ENCODE peak calls at places on chromosomes 13 and 19, in six cellular contexts. J is H1, F is K562, C is HepG2, G is HCT116, P is GM12878. S is an unnamed sample.

GRCh38 chr13:37023871-37024270 is 23.3 kb downstream of the EXOSC8 start:
- DNase-seq in P (no peak), C (no peak), G (no peak), J (no peak), F (no peak), S (no peak)

GRCh38 chr19:19542507-19542906 is 4.4 kb downstream of the CILP2 start:
- DNase-seq in C (no peak), G (no peak), P (no peak), F (no peak), J (no peak), S (no peak)

GRCh38 chr13:96397807-96398206 is 307.9 kb downstream of the HS6ST3 start:
- DNase-seq in G (no peak), P (no peak), C (no peak), F (no peak), J (no peak), S (no peak)

GRCh38 chr19:7427944-7428343 is 60.9 kb downstream of the PEX11G start:
- DNase-seq in C (no peak), G (no peak), F (no peak), P (no peak), J (no peak), S (no peak)

GRCh38 chr13:99658266-99658991 is 157.2 kb downstream of the TM9SF2 start:
- DNase-seq in J (no peak), P (no peak), G (no peak), C (no peak), F (no peak), S (peak)

GRCh38 chr19:57171551-57172081 is 4.3 kb upstream of the DUXA start:
- DNase-seq in F (peak), G (no peak), P (no peak), C (peak), J (peak), S (no peak)

GRCh38 chr13:44191504-44192171 is 182.0 kb upstream of the SERP2 start:
- DNase-seq in P (no peak), J (no peak), C (peak), G (peak), F (peak), S (peak)

GRCh38 chr19:11064831-11065303 is 24.4 kb upstream of the LDLR start:
- DNase-seq in P (no peak), G (no peak), J (no peak), F (peak), C (no peak), S (no peak)

GRCh38 chr13:111382877-111383276 is 62.4 kb downstream of the TEX29 start:
- DNase-seq in P (no peak), G (no peak), J (no peak), F (no peak), C (no peak), S (no peak)

GRCh38 chr13:37369618-37370017 is 228.9 kb downstream of the POSTN start:
- DNase-seq in J (no peak), P (no peak), G (no peak), F (no peak), C (no peak), S (no peak)

GRCh38 chr19:12092065-12092867 is 27.7 kb downstream of the ZNF844 start:
- DNase-seq in G (no peak), F (peak), C (peak), P (peak), J (peak), S (peak)

GRCh38 chr19:4521170-4521887 is 3.0 kb upstream of the PLIN4 start:
- DNase-seq in F (no peak), C (peak), G (no peak), P (no peak), J (no peak), S (no peak)

GRCh38 chr13:21328201-21328600 is 130.9 kb downstream of the ZDHHC20 start:
- DNase-seq in P (no peak), F (no peak), C (no peak), J (peak), G (no peak), S (peak)

GRCh38 chr13:106373304-106373988 is 162.0 kb downstream of the EFNB2 start:
- DNase-seq in F (no peak), C (no peak), J (no peak), G (no peak), P (no peak), S (no peak)

GRCh38 chr19:39469036-39469435 is 11.6 kb upstream of the TIMM50 start:
- DNase-seq in C (no peak), P (no peak), J (no peak), F (no peak), G (no peak), S (no peak)

GRCh38 chr13:46551410-46552301 is 1.3 kb upstream of the LRCH1 start:
- DNase-seq in J (no peak), P (no peak), C (peak), F (peak), G (peak), S (peak)

GRCh38 chr13:99190147-99190985 is 10.3 kb upstream of the UBAC2 start:
- DNase-seq in C (no peak), J (no peak), P (no peak), F (no peak), G (no peak), S (no peak)

GRCh38 chr19:37218592-37218935 is 550 bp downstream of the ZNF383 start:
- DNase-seq in G (no peak), P (peak), F (no peak), J (no peak), C (no peak), S (no peak)

GRCh38 chr13:75079226-75079625 is 402.7 kb downstream of the TBC1D4 start:
- DNase-seq in C (no peak), G (no peak), P (no peak), F (no peak), J (no peak), S (no peak)

GRCh38 chr19:4523306-4524110 is 5.2 kb upstream of the PLIN4 start:
- DNase-seq in P (no peak), C (peak), G (peak), J (no peak), F (peak), S (peak)

GRCh38 chr13:99119686-99120085 is 81.0 kb upstream of the UBAC2 start:
- DNase-seq in G (no peak), P (no peak), J (no peak), C (no peak), F (no peak), S (no peak)

GRCh38 chr19:55379161-55379560 is 2.5 kb downstream of the TMEM190 start:
- DNase-seq in G (no peak), P (no peak), J (no peak), F (no peak), C (no peak), S (no peak)

GRCh38 chr19:57888494-57889231 is at the start of gene ZNF814:
- DNase-seq in G (no peak), P (peak), C (no peak), J (peak), F (no peak), S (peak)

GRCh38 chr19:46324277-46324676 is 22.6 kb upstream of the PPP5C start:
- DNase-seq in J (no peak), C (no peak), F (no peak), P (no peak), G (no peak), S (no peak)

GRCh38 chr13:84455143-84455905 is 573.0 kb upstream of the SLITRK1 start:
- DNase-seq in J (no peak), C (peak), P (no peak), G (no peak), F (no peak), S (no peak)

GRCh38 chr19:43028866-43029265 is 2.6 kb upstream of the PSG11 start:
- DNase-seq in F (no peak), G (no peak), C (no peak), P (no peak), J (no peak), S (no peak)

GRCh38 chr19:6586056-6586455 is 4.9 kb downstream of the CD70 start:
- DNase-seq in P (no peak), F (no peak), C (no peak), J (no peak), G (no peak), S (no peak)

GRCh38 chr19:5170329-5170745 is 170.3 kb downstream of the PTPRS start:
- DNase-seq in J (no peak), C (no peak), P (no peak), F (peak), G (no peak), S (no peak)

GRCh38 chr19:9945319-9945966 is 9.1 kb upstream of the OLFM2 start:
- DNase-seq in F (peak), G (no peak), J (no peak), C (peak), P (no peak), S (peak)

GRCh38 chr13:45512148-45512498 is 47.4 kb downstream of the COG3 start:
- DNase-seq in F (no peak), P (no peak), C (no peak), J (no peak), G (no peak), S (no peak)

GRCh38 chr19:45485301-45486077 is 11.4 kb downstream of the RTN2 start:
- DNase-seq in F (peak), C (peak), P (peak), G (peak), J (no peak), S (no peak)

GRCh38 chr13:41130356-41130755 is 2.2 kb downstream of the KBTBD6 start:
- DNase-seq in C (no peak), G (no peak), J (no peak), P (no peak), F (no peak), S (no peak)

GRCh38 chr13:107301724-107302374 is 733.9 kb upstream of the ARGLU1 start:
- DNase-seq in J (no peak), C (no peak), P (no peak), G (no peak), F (no peak), S (peak)

GRCh38 chr13:59483441-59484116 is 680.1 kb downstream of the DIAPH3 start:
- DNase-seq in P (no peak), J (no peak), C (no peak), G (no peak), F (no peak), S (no peak)
- H3K4me3 ChIP-seq in P (no peak), J (no peak), C (no peak), G (no peak), F (no peak), S (no peak)

GRCh38 chr13:113176822-113177221 is 18.4 kb downstream of the PROZ start:
- DNase-seq in C (no peak), G (no peak), J (no peak), F (no peak), P (no peak), S (no peak)

GRCh38 chr13:113178070-113178895 is 19.8 kb downstream of the PROZ start:
- DNase-seq in C (no peak), F (no peak), G (no peak), P (no peak), J (no peak), S (no peak)

GRCh38 chr13:113178896-113179167 is 20.4 kb downstream of the PROZ start:
- DNase-seq in J (no peak), C (no peak), P (no peak), F (no peak), G (no peak), S (no peak)

GRCh38 chr13:113182046-113182445 is 23.6 kb downstream of the PROZ start:
- DNase-seq in P (no peak), J (no peak), F (no peak), G (no peak), C (no peak), S (no peak)

DNA sequence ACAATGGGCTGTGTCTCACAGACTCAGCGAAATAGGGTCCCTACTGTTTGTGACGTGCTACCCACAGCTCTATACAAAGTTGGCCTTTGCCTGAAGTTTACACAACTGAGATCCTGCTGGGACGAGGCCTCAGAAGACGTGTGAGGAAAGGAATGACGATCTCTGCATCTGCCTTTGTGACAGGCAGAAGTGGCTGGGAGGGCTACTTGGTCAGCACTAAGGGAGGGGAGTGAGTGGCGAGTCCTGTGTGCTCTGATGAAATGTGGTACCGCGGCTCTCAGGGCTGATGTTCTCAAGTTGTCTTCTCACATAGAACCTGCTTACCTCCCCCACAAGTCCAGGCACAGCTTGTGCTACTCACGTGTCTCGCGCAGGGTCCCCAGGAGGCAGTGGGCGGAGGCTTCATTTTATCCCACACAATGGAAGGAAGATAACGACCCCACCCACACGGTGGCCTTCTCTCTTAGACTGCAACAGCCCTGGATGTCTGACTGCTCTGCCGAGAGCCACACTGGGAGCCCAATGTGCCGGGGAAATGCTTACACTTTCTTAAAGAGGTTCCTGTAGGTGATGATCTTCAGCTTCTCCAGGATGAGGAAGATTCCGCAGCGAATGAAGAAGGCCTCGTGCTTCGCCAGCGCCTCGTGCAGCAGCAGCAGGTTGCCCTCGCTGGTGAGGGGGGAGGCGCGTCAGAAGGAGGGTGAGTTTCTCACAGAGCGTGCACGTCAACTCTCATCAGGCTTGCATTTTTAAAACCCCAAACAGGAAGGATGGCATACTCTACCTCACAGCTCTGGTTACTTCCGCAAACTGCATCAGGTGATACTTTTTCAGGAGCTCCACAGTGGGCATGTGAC is 21.2 kb downstream of the PROZ start:
- DNase-seq in C (no peak), G (no peak), P (no peak), F (no peak), J (no peak), S (peak)
- TF ChIP-seq ZNF274 in C (no peak), G (no peak), P (no peak), F (no peak), J (no peak), S (no peak)

GRCh38 chr19:3459965-3460582 is 20.3 kb downstream of the SMIM24 start:
- DNase-seq in F (peak), J (no peak), G (no peak), C (no peak), P (no peak), S (no peak)

GRCh38 chr19:3458229-3458555 is 22.1 kb downstream of the SMIM24 start:
- DNase-seq in J (no peak), C (no peak), G (no peak), F (peak), P (no peak), S (no peak)

GRCh38 chr19:3458595-3459284 is 21.6 kb downstream of the SMIM24 start:
- DNase-seq in G (no peak), F (peak), P (no peak), C (no peak), J (no peak), S (peak)

GRCh38 chr19:3457531-3458228 is 22.6 kb downstream of the SMIM24 start:
- DNase-seq in G (no peak), C (no peak), P (no peak), J (no peak), F (peak), S (no peak)

DNA sequence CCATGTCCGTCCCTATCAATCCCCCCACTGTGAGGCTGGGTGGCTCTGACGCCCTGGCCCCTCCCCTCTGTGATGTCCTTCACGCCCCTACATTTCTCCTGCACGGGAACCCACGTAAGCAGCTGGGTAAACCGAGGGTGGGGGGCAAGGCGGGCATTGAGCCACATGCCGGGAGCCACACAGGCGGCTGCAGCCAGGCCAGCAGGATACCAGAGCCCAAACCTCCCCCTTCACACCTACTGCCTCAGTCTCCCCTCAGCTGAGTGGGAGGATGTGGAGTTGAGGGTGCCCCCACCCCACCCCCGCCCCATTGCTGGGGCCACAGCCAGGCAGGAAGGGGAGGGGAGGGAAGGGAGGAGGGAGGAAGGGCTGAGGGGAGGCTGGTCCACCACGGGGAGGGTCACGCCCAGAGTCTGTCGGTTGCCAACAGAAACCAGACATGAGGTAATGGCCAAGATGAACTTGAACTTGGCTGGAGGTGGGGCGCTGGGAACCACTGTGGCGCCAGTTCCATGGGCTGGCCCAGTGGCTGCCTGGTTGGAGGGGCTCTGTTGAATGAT is 20.9 kb downstream of the SMIM24 start:
- DNase-seq in P (no peak), F (peak), J (no peak), C (no peak), G (no peak), S (peak)
- H3K4me3 ChIP-seq in P (no peak), F (no peak), J (peak), C (no peak), G (no peak), S (peak)

GRCh38 chr19:925912-926594 is at the start of gene ARID3A:
- DNase-seq in P (no peak), J (no peak), F (no peak), C (no peak), G (no peak), S (no peak)
- TF ChIP-seq ZNF274 in P (no peak), J (no peak), F (no peak), C (no peak), G (no peak), S (no peak)

S was measured in NT2/D1.